ENCODE peak calls at places on chromosomes 6 and 20, in ten cellular contexts. I is fibroblast of pulmonary artery, U is HAP-1, W is foreskin fibroblast, Z is right lobe of liver, N is right cardiac atrium, D is uterus, C is iPS DF 6.9, B is AG09309, R is fibroblast of mammary gland. F is an unnamed sample.
A peak's percentile ranks its signal among the peaks of the same experiment; 100 is the strongest.

GRCh38 chr20:57964011-57964862 is 254.4 kb upstream of the PMEPA1 start:
- DNase-seq in N (peak; percentile 42), D (no peak), W (peak; percentile 38), R (peak; percentile 3), B (no peak), C (no peak), I (no peak), U (no peak), Z (no peak), F (peak; percentile 39)

GRCh38 chr6:126743051-126743450 is 375.4 kb upstream of the RSPO3 start:
- DNase-seq in C (no peak), D (no peak), I (no peak), R (no peak), W (no peak), B (no peak), N (no peak), Z (no peak), U (no peak), F (no peak)

GRCh38 chr6:105949939-105950582 is 136.1 kb upstream of the PRDM1 start:
- DNase-seq in I (no peak), R (no peak), W (no peak), D (no peak), Z (no peak), B (no peak), C (no peak), N (no peak), U (no peak), F (no peak)

GRCh38 chr6:154367839-154368695 is 11.5 kb upstream of the IPCEF1 start:
- DNase-seq in R (peak; percentile 48), U (no peak), D (no peak), W (peak; percentile 38), I (no peak), N (no peak), C (no peak), Z (no peak), B (no peak), F (no peak)

GRCh38 chr6:39893286-39893685 is 41.0 kb downstream of the MOCS1 start:
- DNase-seq in C (no peak), B (no peak), R (no peak), Z (no peak), N (no peak), U (no peak), W (no peak), I (no peak), D (no peak), F (no peak)

GRCh38 chr6:149933461-149933860 is 8.4 kb upstream of the ULBP2 start:
- DNase-seq in D (no peak), R (no peak), I (no peak), U (no peak), C (no peak), B (no peak), N (no peak), W (no peak), Z (no peak), F (no peak)

GRCh38 chr6:149405823-149406765 is 6.0 kb downstream of the SUMO4 start:
- DNase-seq in I (peak; percentile 66), C (no peak), R (peak; percentile 60), U (no peak), W (peak; percentile 71), B (no peak), D (no peak), N (no peak), Z (no peak), F (no peak)

GRCh38 chr6:145947108-145947507 is 17.1 kb downstream of the SHPRH start:
- DNase-seq in Z (no peak), U (no peak), D (no peak), B (no peak), R (no peak), C (no peak), I (no peak), W (no peak), N (no peak), F (no peak)

GRCh38 chr6:118801257-118801656 is 92.7 kb upstream of the ASF1A start:
- DNase-seq in Z (no peak), R (no peak), U (no peak), B (no peak), D (no peak), N (no peak), C (no peak), W (no peak), I (no peak), F (no peak)

GRCh38 chr6:118799826-118800225 is 94.1 kb upstream of the ASF1A start:
- DNase-seq in N (no peak), I (no peak), W (no peak), R (no peak), D (no peak), U (no peak), C (no peak), Z (no peak), B (no peak), F (no peak)

GRCh38 chr6:118804091-118804490 is 89.9 kb upstream of the ASF1A start:
- DNase-seq in U (no peak), R (no peak), W (no peak), Z (no peak), B (no peak), D (no peak), C (no peak), N (no peak), I (no peak), F (no peak)

DNA sequence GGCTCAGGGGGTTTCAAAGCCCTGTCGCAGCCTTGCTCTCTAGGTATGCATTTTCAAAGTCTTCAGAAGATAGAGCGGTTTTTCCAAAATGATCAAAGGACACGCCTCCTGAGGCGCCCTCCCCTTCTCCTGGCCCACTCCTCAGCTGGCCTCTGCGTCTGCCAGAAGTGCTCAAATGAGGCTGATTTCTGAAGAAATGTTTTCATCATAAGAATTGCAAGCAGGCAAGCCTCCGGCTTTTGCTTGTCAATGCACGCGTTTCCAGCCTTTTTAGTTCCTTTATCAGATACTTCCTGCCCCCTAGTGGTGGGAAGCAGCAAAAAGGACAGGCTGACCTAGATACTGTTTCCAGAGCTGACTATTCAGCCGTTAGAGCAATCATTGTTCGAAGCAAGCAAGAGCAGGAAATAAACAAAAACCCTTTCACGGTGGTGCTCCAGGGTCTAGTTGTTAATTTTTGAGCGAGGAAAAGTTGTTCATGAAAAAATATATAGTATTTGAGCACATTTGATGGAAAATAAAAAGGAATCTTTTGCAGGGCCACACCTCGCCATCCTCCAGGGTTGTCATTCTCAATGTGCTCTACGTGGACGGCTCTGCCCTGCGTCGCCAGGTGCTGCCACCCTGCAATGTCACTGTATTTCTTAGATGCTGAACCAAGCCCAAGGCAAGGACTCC is 93.4 kb upstream of the ASF1A start:
- DNase-seq in D (peak; percentile 83), C (peak; percentile 75), U (peak; percentile 90), N (peak; percentile 67), R (peak; percentile 85), W (peak; percentile 92), Z (peak; percentile 80), I (peak; percentile 91), B (peak; percentile 56), F (peak; percentile 64)
- H3K4me3 ChIP-seq in D (no peak overlapping the region), C (no peak overlapping the region), U (no peak overlapping the region), N (no peak overlapping the region), R (no peak overlapping the region), W (peak overlapping the region; percentile 15), Z (no peak overlapping the region), I (peak overlapping the region; percentile 10), B (no peak overlapping the region), F (no peak overlapping the region)

GRCh38 chr6:166167258-166167731 is 356 bp downstream of the TBXT start:
- DNase-seq in R (no peak), D (no peak), C (no peak), Z (no peak), I (no peak), N (no peak), U (no peak), B (no peak), W (no peak), F (no peak)

GRCh38 chr6:166168616-166169548 is 1.2 kb upstream of the TBXT start:
- DNase-seq in N (no peak), I (no peak), B (no peak), W (no peak), Z (no peak), R (peak; percentile 2), C (no peak), D (no peak), U (no peak), F (no peak)

GRCh38 chr6:166166314-166167257 is 1.1 kb downstream of the TBXT start:
- DNase-seq in R (no peak), W (no peak), I (no peak), C (no peak), Z (no peak), B (no peak), N (no peak), U (no peak), D (no peak), F (no peak)

GRCh38 chr6:166169549-166170421 is 2.1 kb upstream of the TBXT start:
- DNase-seq in W (no peak), C (no peak), D (no peak), U (no peak), I (no peak), Z (no peak), B (no peak), N (no peak), R (no peak), F (no peak)

GRCh38 chr6:166167801-166168615 is at the start of gene TBXT:
- DNase-seq in U (no peak), W (no peak), Z (no peak), D (no peak), C (no peak), B (no peak), I (no peak), N (no peak), R (no peak), F (peak; percentile 17)
- H3K4me3 ChIP-seq in U (no peak within 1 kb of the TSS), W (no peak within 1 kb of the TSS), Z (no peak within 1 kb of the TSS), D (peak within 1 kb of the TSS; percentile 13), C (peak within 1 kb of the TSS; percentile 34), B (no peak within 1 kb of the TSS), I (no peak within 1 kb of the TSS), N (peak within 1 kb of the TSS; percentile 8), R (no peak within 1 kb of the TSS), F (peak within 1 kb of the TSS; percentile 41)

DNA sequence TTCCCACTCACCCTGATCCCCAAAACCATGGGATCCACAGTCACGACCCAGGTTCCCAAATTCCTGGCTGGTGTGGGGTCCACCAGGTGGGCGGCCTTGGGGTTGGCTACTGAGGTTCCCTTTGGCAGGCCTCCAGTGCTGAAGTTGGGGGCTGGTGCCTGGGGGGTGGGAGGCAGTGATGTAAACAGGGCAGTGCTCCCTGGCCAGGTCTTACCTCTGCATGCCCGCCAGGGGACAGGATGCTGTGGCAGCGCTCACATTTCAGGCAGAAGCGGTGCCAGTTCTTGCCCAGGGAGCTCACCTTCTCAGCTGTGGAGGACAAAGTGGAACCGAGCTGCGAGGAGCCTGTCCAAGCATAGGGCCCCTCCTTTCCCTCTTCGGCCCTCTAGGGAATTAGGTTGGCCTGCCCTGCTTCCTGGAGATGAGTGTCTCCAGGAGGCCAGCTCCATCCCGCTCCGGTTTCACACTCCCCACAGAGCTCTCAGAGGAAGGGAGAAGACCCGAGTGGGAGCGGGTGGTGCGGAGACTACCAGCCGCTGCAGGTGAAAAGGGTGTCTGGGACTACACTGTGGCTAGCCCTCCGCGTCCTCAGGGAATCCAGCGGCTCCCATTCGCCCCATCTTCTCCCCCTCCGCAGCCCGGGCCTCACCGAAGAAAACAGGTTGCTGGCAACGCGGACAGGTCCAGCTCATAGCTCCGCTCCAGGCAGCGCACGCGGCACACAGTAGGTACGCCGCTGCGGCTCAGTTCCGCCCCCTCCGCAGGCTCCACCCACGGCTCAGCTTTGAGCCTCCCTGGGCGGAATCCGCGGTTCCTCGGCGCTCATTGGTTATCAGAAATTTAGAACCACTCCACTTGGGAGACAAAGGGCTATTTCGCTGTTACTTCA is at the start of gene CRIP3:
- DNase-seq in W (peak; percentile 57), Z (peak; percentile 82), N (peak; percentile 55), D (peak; percentile 28), I (peak; percentile 56), R (peak; percentile 56), C (peak; percentile 61), U (peak; percentile 21), B (no peak), F (peak; percentile 26)
- H3K4me3 ChIP-seq in W (peak within 1 kb of the TSS; percentile 35), Z (peak within 1 kb of the TSS; percentile 47), N (peak within 1 kb of the TSS; percentile 60), D (peak within 1 kb of the TSS; percentile 0), I (peak within 1 kb of the TSS; percentile 38), R (peak within 1 kb of the TSS; percentile 32), C (peak within 1 kb of the TSS; percentile 54), U (peak within 1 kb of the TSS; percentile 36), B (peak within 1 kb of the TSS; percentile 26), F (no peak within 1 kb of the TSS)

GRCh38 chr6:42879372-42880239 is at the start of gene RPL7L1:
- DNase-seq in W (peak; percentile 89), N (peak; percentile 78), D (peak; percentile 86), C (peak; percentile 48), U (peak; percentile 83), B (no peak), I (peak; percentile 90), R (peak; percentile 88), Z (peak; percentile 89), F (peak; percentile 76)
- H3K4me3 ChIP-seq in W (peak within 1 kb of the TSS; percentile 93), N (peak within 1 kb of the TSS; percentile 64), D (peak within 1 kb of the TSS; percentile 64), C (peak within 1 kb of the TSS; percentile 78), U (peak within 1 kb of the TSS; percentile 78), B (peak within 1 kb of the TSS; percentile 55), I (peak within 1 kb of the TSS; percentile 98), R (peak within 1 kb of the TSS; percentile 97), Z (peak within 1 kb of the TSS; percentile 77), F (peak within 1 kb of the TSS; percentile 85)

F was measured in MG63.